ENCODE peak calls at places on chromosomes 11 and 22, in seven cellular contexts. C, N, J, F, W, A and O are unnamed samples.

GRCh38 chr11:88480217-88480616 is 142.7 kb upstream of the CTSC start:
- DNase-seq in F (peak; percentile 65), A (no peak), N (no peak), J (peak; percentile 98), C (peak; percentile 97), W (no peak), O (no peak)

GRCh38 chr11:69963533-69964246 is 114.4 kb upstream of the ANO1 start:
- DNase-seq in F (no peak), A (no peak), W (no peak), C (no peak), N (no peak), J (no peak), O (no peak)

GRCh38 chr11:2724114-2724513 is 24.3 kb upstream of the KCNQ1OT1 start:
- DNase-seq in A (no peak), N (no peak), C (no peak), J (no peak), F (no peak), W (no peak), O (no peak)

GRCh38 chr22:30325065-30325720 is 1.5 kb downstream of the TBC1D10A start:
- DNase-seq in C (peak; percentile 91), J (peak; percentile 87), A (peak; percentile 80), N (peak; percentile 6), W (peak; percentile 81), F (peak; percentile 79), O (no peak)

GRCh38 chr22:29369460-29369859 is 18.9 kb downstream of the AP1B1 start:
- DNase-seq in J (peak; percentile 77), C (peak; percentile 74), A (no peak), F (no peak), W (no peak), N (no peak), O (no peak)

GRCh38 chr22:42920101-42920820 is 63.2 kb upstream of the ARFGAP3 start:
- DNase-seq in W (no peak), J (peak; percentile 93), F (peak; percentile 50), N (no peak), A (no peak), C (peak; percentile 58), O (no peak)

GRCh38 chr11:58616594-58616993 is 5.9 kb upstream of the CNTF start:
- DNase-seq in J (peak; percentile 93), A (no peak), C (peak; percentile 93), W (no peak), F (peak; percentile 33), N (no peak), O (no peak)

GRCh38 chr22:32318361-32318760 is 39.3 kb upstream of the RFPL3 start:
- DNase-seq in C (no peak), J (no peak), F (no peak), N (no peak), W (no peak), A (no peak), O (no peak)

GRCh38 chr22:30968015-30968923 is at the start of gene MORC2:
- DNase-seq in W (peak; percentile 71), F (no peak), A (peak; percentile 76), N (no peak), C (no peak), J (no peak), O (no peak)

GRCh38 chr22:48369789-48370507 is 1457.7 kb downstream of the BRD1 start:
- DNase-seq in F (no peak), J (peak; percentile 14), C (no peak), N (no peak), W (peak; percentile 45), A (peak; percentile 41), O (no peak)

GRCh38 chr22:45090364-45090960 is 73.3 kb upstream of the NUP50 start:
- DNase-seq in J (peak; percentile 21), N (peak; percentile 48), W (peak; percentile 49), F (no peak), C (peak; percentile 25), A (peak; percentile 34), O (peak; percentile 47)

GRCh38 chr11:69894126-69895047 is 75.2 kb upstream of the FGF3 start:
- DNase-seq in J (no peak), C (no peak), A (no peak), F (no peak), W (no peak), N (no peak), O (no peak)

GRCh38 chr11:75326439-75326810 is 25.0 kb downstream of the ARRB1 start:
- DNase-seq in F (no peak), J (no peak), C (no peak), A (no peak), N (no peak), W (no peak), O (no peak)

GRCh38 chr22:44151661-44152060 is 29.1 kb upstream of the PARVG start:
- DNase-seq in C (peak; percentile 61), N (no peak), J (peak; percentile 82), A (no peak), F (no peak), W (no peak), O (no peak)

GRCh38 chr11:97610000-97610399 is 1220.2 kb downstream of the JRKL start:
- DNase-seq in J (no peak), A (no peak), F (no peak), C (peak; percentile 56), W (no peak), N (no peak), O (no peak)
- TF ChIP-seq CTCF in J (no peak), A (no peak), F (no peak), C (peak; percentile 42), W (no peak), N (peak; percentile 18), O (no peak)

DNA sequence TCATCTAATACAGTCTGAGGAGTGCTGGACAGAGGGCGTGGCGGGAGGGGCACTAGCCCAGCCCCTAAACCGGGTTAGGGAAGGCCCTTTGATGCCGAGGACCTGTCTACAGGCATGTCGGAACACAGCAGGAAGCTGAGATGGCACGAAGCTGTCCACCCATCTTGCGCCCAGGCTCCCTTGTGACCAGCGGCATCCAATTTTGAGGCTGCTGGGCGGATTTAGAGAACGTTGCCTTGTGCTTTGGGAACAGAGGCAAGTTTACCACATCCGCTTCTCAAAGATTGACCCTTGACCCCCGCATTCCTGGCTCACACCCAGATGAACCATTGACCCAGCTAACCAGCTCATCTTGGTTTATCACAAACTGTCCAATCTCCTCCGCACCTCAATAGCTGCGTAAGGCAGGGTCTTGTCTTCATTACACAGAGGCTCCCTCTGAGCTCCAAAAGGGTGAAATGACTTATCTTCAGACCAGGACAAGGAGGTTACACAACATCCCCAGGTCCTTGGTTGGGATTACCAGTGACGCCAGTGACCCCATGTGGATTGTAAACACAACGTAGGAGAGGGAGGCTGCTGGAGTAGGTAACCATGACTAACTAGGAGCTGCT is 4.5 kb downstream of the FAM83F start:
- DNase-seq in A (peak; percentile 79), J (peak; percentile 24), C (peak; percentile 68), W (peak; percentile 76), F (no peak), N (no peak), O (no peak)
- TF ChIP-seq CTCF in A (no peak), J (no peak), C (peak; percentile 3), W (no peak), F (no peak), N (peak; percentile 15), O (no peak)

GRCh38 chr22:38136607-38137006 is 26.1 kb upstream of the BAIAP2L2 start:
- DNase-seq in A (no peak), C (peak; percentile 24), F (no peak), W (no peak), J (peak; percentile 56), N (no peak), O (no peak)
- TF ChIP-seq CTCF in A (no peak), C (no peak), F (no peak), W (no peak), J (no peak), N (no peak), O (no peak)

GRCh38 chr22:19038728-19039447 is 83.3 kb downstream of the DGCR2 start:
- DNase-seq in C (no peak), F (no peak), W (no peak), J (no peak), A (no peak), N (no peak), O (no peak)
- TF ChIP-seq CTCF in C (no peak), F (no peak), W (no peak), J (no peak), A (no peak), N (no peak), O (no peak)

GRCh38 chr11:134257101-134257500 is 3.7 kb downstream of the ACAD8 start:
- DNase-seq in F (no peak), C (no peak), A (no peak), W (no peak), J (no peak), N (no peak), O (no peak)
- TF ChIP-seq CTCF in F (no peak), C (no peak), A (no peak), W (no peak), J (no peak), N (no peak), O (no peak)

GRCh38 chr22:47259990-47260389 is 497.5 kb downstream of the TBC1D22A start:
- DNase-seq in N (no peak), A (no peak), C (no peak), J (no peak), F (no peak), W (no peak), O (no peak)

GRCh38 chr22:47251911-47252310 is 489.5 kb downstream of the TBC1D22A start:
- DNase-seq in W (no peak), F (no peak), J (no peak), C (no peak), N (no peak), A (no peak), O (peak; percentile 3)

GRCh38 chr22:47260551-47260950 is 498.1 kb downstream of the TBC1D22A start:
- DNase-seq in N (no peak), C (no peak), W (no peak), A (no peak), J (no peak), F (no peak), O (no peak)

GRCh38 chr22:47259049-47259448 is 496.6 kb downstream of the TBC1D22A start:
- DNase-seq in N (no peak), C (no peak), W (no peak), J (no peak), A (no peak), F (no peak), O (no peak)

GRCh38 chr22:47257566-47257965 is 495.1 kb downstream of the TBC1D22A start:
- DNase-seq in A (no peak), C (no peak), N (no peak), F (no peak), J (no peak), W (no peak), O (no peak)
- TF ChIP-seq CTCF in A (no peak), C (no peak), N (no peak), F (no peak), J (no peak), W (no peak), O (no peak)

DNA sequence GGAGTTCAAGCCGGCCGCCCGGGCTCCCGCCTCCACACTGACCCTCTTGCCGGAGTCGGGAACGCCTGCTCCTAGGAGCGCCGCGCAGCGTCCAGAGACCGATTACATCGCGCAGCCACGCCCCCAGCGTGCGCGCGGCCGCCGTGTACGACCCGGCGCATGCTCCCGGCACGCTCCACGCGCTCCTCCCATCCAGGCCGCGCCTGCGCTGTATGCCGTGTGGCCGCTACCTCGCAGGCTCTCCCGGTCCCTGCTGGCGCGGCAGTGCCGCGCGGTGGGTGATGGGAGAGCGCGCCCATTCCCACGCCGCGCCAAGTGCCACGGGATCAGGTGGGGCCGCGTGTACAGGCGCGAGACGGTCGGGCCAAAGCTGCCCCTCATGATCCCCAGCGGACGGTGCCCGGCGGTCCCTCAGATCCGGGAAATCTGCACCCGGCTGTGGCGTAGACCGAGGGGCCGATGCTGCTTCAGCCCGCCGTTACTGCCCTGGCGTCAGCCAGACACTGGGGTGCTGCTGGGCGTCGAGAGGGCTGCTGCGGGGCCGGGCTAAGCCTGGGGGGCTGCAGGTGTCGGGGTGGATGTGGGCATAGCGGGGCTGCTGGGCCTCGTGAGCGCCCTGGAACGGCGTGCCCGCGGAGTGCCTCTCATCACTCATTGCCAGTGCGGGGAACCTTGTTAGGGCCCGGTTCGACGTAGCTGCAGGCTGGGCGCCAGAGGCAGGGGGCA is at the start of the genes GNB1L and RTL10:
- DNase-seq in W (peak; percentile 98), A (peak; percentile 97), J (peak; percentile 96), F (peak; percentile 51), N (peak; percentile 99), C (peak; percentile 96), O (peak; percentile 94)
- TF ChIP-seq CTCF in W (peak; percentile 20), A (no peak), J (no peak), F (peak; percentile 41), N (peak; percentile 14), C (no peak), O (peak; percentile 30)